ENCODE peak calls at places on chromosomes 6 and 20, in seven cellular contexts. H is heart left ventricle, W is cardiac muscle cell, J is esophagus squamous epithelium, Y is dorsolateral prefrontal cortex, B is psoas muscle, R is heart right ventricle. M is an unnamed sample. For H3K27me3, the result is how much of the 10 kb centered on the place peaks cover.

GRCh38 chr20:24662286-24662685 is 192.9 kb downstream of the SYNDIG1 start:
- DNase-seq in B (no peak), J (no peak), W (no peak), H (no peak), Y (peak), R (no peak), M (no peak)

GRCh38 chr6:16415677-16416076 is 177.3 kb downstream of the GMPR start:
- DNase-seq in B (no peak), W (no peak), R (no peak), H (no peak), J (no peak), Y (no peak), M (no peak)

GRCh38 chr6:156953478-156954146 is 176.4 kb downstream of the ARID1B start:
- DNase-seq in B (no peak), R (no peak), H (peak), Y (no peak), J (no peak), W (peak), M (peak)

GRCh38 chr6:91633374-91634184 is 1046.7 kb upstream of the MAP3K7 start:
- DNase-seq in J (no peak), H (no peak), B (no peak), Y (no peak), W (no peak), R (no peak), M (no peak)

GRCh38 chr6:136136274-136136673 is 113.8 kb downstream of the MTFR2 start:
- DNase-seq in H (no peak), B (no peak), R (no peak), W (no peak), Y (no peak), J (no peak), M (no peak)

GRCh38 chr20:59253779-59254319 is 46.6 kb upstream of the EDN3 start:
- DNase-seq in Y (no peak), R (no peak), W (no peak), H (no peak), J (no peak), B (no peak), M (no peak)

GRCh38 chr6:122392564-122393338 is 6.7 kb upstream of the HSF2 start:
- DNase-seq in B (no peak), R (no peak), J (no peak), Y (no peak), W (no peak), H (no peak), M (no peak)

GRCh38 chr6:44233560-44234100 is 10.2 kb downstream of the SLC29A1 start:
- DNase-seq in B (no peak), Y (peak), R (no peak), W (no peak), H (no peak), J (no peak), M (no peak)

GRCh38 chr20:56117350-56117749 is 112.0 kb upstream of the CBLN4 start:
- DNase-seq in B (no peak), H (no peak), W (no peak), Y (no peak), R (no peak), J (no peak), M (no peak)

GRCh38 chr6:11418290-11418905 is 119.2 kb upstream of the TMEM170B start:
- DNase-seq in R (no peak), H (no peak), Y (no peak), J (no peak), B (no peak), W (no peak), M (no peak)

GRCh38 chr6:14711056-14711703 is 534.7 kb upstream of the JARID2 start:
- DNase-seq in W (peak), H (peak), B (no peak), Y (no peak), R (no peak), J (no peak), M (peak)

GRCh38 chr6:129498950-129499870 is 210.8 kb downstream of the ARHGAP18 start:
- DNase-seq in B (no peak), R (no peak), J (no peak), Y (no peak), W (peak), H (no peak), M (no peak)

GRCh38 chr20:16407251-16408067 is 165.8 kb downstream of the KIF16B start:
- DNase-seq in B (no peak), R (no peak), H (no peak), W (no peak), J (no peak), Y (no peak), M (no peak)

GRCh38 chr6:9370480-9370879 is 935.1 kb upstream of the SLC35B3 start:
- DNase-seq in J (no peak), R (no peak), H (no peak), Y (no peak), B (no peak), W (no peak), M (no peak)

GRCh38 chr6:12298995-12299394 is 8.8 kb downstream of the EDN1 start:
- DNase-seq in Y (no peak), H (no peak), J (no peak), B (no peak), W (no peak), R (no peak), M (no peak)

GRCh38 chr6:100035873-100036653 is 42.0 kb upstream of the MCHR2 start:
- DNase-seq in B (no peak), J (no peak), W (no peak), R (no peak), Y (no peak), H (no peak), M (peak)

GRCh38 chr20:23019403-23019802 is 15.7 kb upstream of the SSTR4 start:
- DNase-seq in H (peak), W (no peak), B (no peak), J (no peak), R (no peak), Y (peak), M (no peak)

GRCh38 chr6:1910621-1911407 is 301.1 kb downstream of the FOXC1 start:
- DNase-seq in W (no peak), Y (no peak), J (no peak), H (no peak), B (no peak), R (no peak), M (no peak)

GRCh38 chr20:53890434-53891305 is 179.7 kb downstream of the BCAS1 start:
- DNase-seq in B (no peak), J (no peak), Y (no peak), W (no peak), H (no peak), R (no peak), M (no peak)

GRCh38 chr6:129105035-129105434 is 222.1 kb downstream of the LAMA2 start:
- DNase-seq in R (no peak), J (no peak), W (peak), H (no peak), Y (no peak), B (no peak), M (no peak)

GRCh38 chr6:5100806-5101205 is 15.7 kb downstream of the PPP1R3G start:
- DNase-seq in W (no peak), B (no peak), R (no peak), H (no peak), Y (no peak), J (no peak), M (no peak)

GRCh38 chr20:50721881-50722281 is 9.5 kb upstream of the PARD6B start:
- DNase-seq in W (no peak), R (peak), Y (peak), H (peak), B (peak), J (no peak), M (no peak)

DNA sequence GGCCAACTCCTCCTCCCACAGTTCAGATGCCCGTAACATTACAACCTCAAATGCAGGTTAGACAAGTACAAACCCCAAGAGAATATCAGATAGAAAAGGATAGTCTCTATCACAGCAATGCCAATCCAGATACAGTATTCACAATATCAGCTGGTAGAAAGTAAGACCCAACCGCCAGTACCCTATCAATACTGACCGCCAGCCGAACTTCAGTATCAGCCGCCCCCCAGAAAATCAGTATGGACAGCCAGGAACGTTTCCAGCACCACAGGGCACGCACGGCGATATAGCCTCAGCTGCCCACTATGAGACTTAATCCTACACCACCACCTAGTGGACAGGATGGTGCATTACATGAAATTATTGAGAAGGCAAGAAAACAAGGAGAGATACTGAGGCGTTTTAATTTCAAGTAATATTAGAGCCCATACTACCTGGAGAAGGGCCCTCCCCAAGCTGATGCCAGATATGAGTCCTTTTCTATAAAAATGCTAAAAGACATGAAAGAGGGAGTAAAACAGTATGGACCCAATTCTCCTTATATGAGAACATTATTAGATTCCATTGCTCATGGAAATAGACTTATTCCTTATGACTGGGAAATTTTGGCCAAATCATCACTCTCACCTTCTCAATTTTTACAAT is 17.6 kb upstream of the EIF2S2 start:
- DNase-seq in H (peak), W (peak), R (peak), Y (peak), B (peak), J (no peak), M (no peak)
- TF ChIP-seq CTCF in H (peak), W (peak), R (peak), Y (peak), B (peak), J (peak), M (peak)

GRCh38 chr20:46268662-46269061 is 39.6 kb downstream of the CDH22 start:
- DNase-seq in W (no peak), R (no peak), H (no peak), B (no peak), J (no peak), Y (no peak), M (no peak)
- H3K27me3 ChIP-seq in W (under half), R (under half), H (under half), B (under half), J (under half), Y (under half), M (under half)

GRCh38 chr6:134173007-134173690 is 120.7 kb upstream of the SLC2A12 start:
- DNase-seq in J (no peak), R (no peak), H (no peak), W (no peak), B (no peak), Y (no peak), M (no peak)

GRCh38 chr6:134169881-134170486 is 117.6 kb upstream of the SLC2A12 start:
- DNase-seq in B (no peak), J (no peak), W (no peak), R (no peak), Y (no peak), H (peak), M (no peak)

GRCh38 chr6:134172020-134172766 is 119.8 kb upstream of the SLC2A12 start:
- DNase-seq in W (no peak), B (no peak), R (no peak), Y (no peak), H (no peak), J (no peak), M (no peak)

GRCh38 chr6:134170844-134171243 is 118.4 kb upstream of the SLC2A12 start:
- DNase-seq in H (no peak), R (no peak), J (no peak), Y (no peak), W (no peak), B (peak), M (no peak)

DNA sequence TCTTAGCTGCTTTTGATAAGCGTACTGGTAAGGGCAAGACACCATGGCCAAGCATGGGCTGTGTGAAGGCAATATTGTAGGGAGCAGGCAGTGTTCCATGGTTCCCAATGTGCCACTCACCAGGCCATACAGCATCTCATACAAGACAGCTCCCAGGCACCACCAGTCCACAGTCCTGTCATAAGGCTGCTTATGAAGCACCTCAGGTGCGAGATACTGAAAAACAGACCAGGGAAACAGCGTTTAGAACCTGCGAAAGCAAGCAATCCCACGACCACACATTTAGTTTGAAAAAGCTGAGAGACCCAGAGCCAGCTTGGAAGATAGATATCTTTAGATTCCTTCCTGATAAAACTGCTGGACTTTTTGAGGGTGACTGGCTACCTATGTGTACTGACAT is 119.1 kb upstream of the SLC2A12 start:
- DNase-seq in B (no peak), Y (no peak), H (no peak), W (no peak), J (no peak), R (no peak), M (no peak)
- H3K4me3 ChIP-seq in B (peak), Y (peak), H (peak), W (no peak), J (peak), R (peak), M (peak)

DNA sequence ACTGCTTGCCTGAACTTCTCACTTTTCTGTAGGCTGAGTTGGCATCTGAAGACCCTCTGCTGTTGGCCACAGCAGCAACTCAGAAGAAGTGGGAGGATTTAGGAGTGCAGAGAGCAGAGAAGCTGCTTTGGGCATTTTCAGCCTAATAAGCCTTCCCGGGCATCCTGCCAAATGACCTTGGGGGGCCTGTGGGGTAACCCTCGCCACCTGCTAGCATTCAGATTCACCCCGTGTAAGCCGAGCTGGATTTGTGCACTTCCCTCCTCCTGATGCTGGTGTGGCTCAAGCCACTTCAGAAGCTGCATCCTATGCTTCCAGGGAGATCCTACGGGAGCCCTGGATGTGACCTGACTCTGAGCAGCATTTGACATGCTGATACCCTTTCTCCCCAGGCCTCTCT is 114.8 kb downstream of the LRFN2 start:
- DNase-seq in Y (no peak), W (no peak), R (no peak), H (no peak), B (no peak), J (no peak), M (no peak)
- TF ChIP-seq CTCF in Y (no peak), W (no peak), R (no peak), H (no peak), B (no peak), J (no peak), M (no peak)

M was measured in kidney epithelial cell.